ENCODE peak calls at places on chromosome 17, in four cellular contexts. I, W, N and K are unnamed samples.

GRCh38 chr17:2545393-2545792 is 33.7 kb upstream of the METTL16 start:
- DNase-seq in I (peak), W (no peak), N (no peak), K (no peak)

GRCh38 chr17:79269620-79270019 is 195.0 kb downstream of the ENGASE start:
- DNase-seq in I (no peak), W (no peak), N (no peak), K (no peak)

GRCh38 chr17:34257299-34257985 is 2.4 kb downstream of the CCL2 start:
- DNase-seq in I (no peak), W (no peak), N (no peak), K (no peak)

GRCh38 chr17:49407981-49408501 is 6.6 kb downstream of the PHB1 start:
- DNase-seq in I (peak), W (peak), N (peak), K (peak)

GRCh38 chr17:1123397-1124237 is 56.2 kb downstream of the ABR start:
- DNase-seq in I (peak), W (no peak), N (no peak), K (peak)

GRCh38 chr17:77388384-77389306 is 247.9 kb downstream of the SEC14L1 start:
- DNase-seq in I (peak), W (no peak), N (no peak), K (peak)

GRCh38 chr17:17019891-17020456 is 22.3 kb upstream of the MPRIP start:
- DNase-seq in I (no peak), W (no peak), N (no peak), K (no peak)

GRCh38 chr17:19398301-19399181 is 11.6 kb upstream of the MFAP4 start:
- DNase-seq in I (peak), W (peak), N (no peak), K (no peak)

GRCh38 chr17:41678907-41679739 is 9.6 kb upstream of the EIF1 start:
- DNase-seq in I (no peak), W (peak), N (peak), K (no peak)

GRCh38 chr17:35242158-35242804 is 591 bp upstream of the SLFN5 start:
- DNase-seq in I (peak), W (peak), N (peak), K (peak)

GRCh38 chr17:42402121-42402516 is 13.9 kb upstream of the STAT3 start:
- DNase-seq in I (no peak), W (no peak), N (no peak), K (no peak)

GRCh38 chr17:31273511-31273910 is 23.5 kb downstream of the OMG start:
- DNase-seq in I (no peak), W (peak), N (no peak), K (no peak)

GRCh38 chr17:64019486-64020067 is 856 bp downstream of the ICAM2 start:
- DNase-seq in I (no peak), W (no peak), N (no peak), K (no peak)

GRCh38 chr17:32386844-32387243 is 36.9 kb downstream of the ZNF207 start:
- DNase-seq in I (no peak), W (no peak), N (no peak), K (no peak)

GRCh38 chr17:34275881-34276280 is 5.9 kb downstream of the CCL7 start:
- DNase-seq in I (no peak), W (peak), N (no peak), K (no peak)

GRCh38 chr17:47649972-47650524 is 329 bp downstream of the KPNB1 start:
- DNase-seq in I (no peak), W (no peak), N (peak), K (no peak)

GRCh38 chr17:49260011-49260921 is 29.7 kb upstream of the PHOSPHO1 start:
- DNase-seq in I (peak), W (peak), N (peak), K (peak)

GRCh38 chr17:38601539-38602351 is 4.0 kb downstream of the SRCIN1 start:
- DNase-seq in I (no peak), W (no peak), N (peak), K (no peak)

GRCh38 chr17:53724726-53725125 is 98.0 kb upstream of the KIF2B start:
- DNase-seq in I (no peak), W (no peak), N (no peak), K (no peak)

GRCh38 chr17:12966413-12966812 is 51.4 kb downstream of the ELAC2 start:
- DNase-seq in I (no peak), W (no peak), N (no peak), K (no peak)

GRCh38 chr17:81909966-81910839 is 996 bp downstream of the PCYT2 start:
- DNase-seq in I (no peak), W (no peak), N (no peak), K (no peak)

GRCh38 chr17:81911969-81912368 is 770 bp upstream of the PCYT2 start:
- DNase-seq in I (no peak), W (no peak), N (no peak), K (no peak)

GRCh38 chr17:81910840-81911276 is 341 bp downstream of the PCYT2 start:
- DNase-seq in I (no peak), W (no peak), N (no peak), K (no peak)

GRCh38 chr17:81912441-81913309 is 1.5 kb upstream of the PCYT2 start:
- DNase-seq in I (no peak), W (no peak), N (no peak), K (no peak)

DNA sequence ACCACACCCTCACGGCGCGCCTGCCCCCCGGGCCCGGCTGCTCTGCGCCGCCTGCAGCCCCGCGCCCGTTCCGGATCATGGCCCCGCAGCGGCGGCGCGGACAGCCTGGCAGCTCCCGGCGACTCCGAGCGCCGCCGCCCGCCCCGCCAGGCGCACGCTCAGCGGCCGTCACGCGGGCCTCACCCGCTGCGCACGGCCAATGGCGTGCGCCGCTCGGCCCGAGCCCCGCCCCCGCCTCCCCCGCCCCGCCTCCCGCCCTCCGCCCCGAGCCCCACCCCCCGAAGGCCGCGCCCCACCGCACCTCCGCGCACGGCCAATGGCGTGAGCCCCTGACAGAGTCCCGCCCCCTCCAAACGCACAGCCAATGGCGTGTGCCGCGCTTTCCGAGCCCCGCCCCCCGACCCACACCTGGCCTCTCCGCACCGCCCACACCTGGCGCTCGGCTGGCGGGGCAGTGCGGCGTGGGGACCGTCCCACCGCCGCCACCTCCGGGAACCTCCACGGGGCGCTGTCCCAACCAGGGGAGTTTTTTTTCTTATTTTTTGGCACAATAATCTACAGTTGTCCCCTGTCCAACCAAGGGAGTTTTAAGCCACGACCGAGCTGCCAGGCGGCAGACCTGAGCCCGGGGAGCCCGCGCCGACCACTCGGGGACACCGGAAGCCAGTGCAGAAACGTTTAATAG is at the start of gene PCYT2:
- DNase-seq in I (peak), W (peak), N (peak), K (peak)
- TF ChIP-seq CTCF in I (no peak), W (no peak), N (no peak), K (no peak)

GRCh38 chr17:81179220-81179619 is 13.2 kb upstream of the AATK start:
- DNase-seq in I (peak), W (no peak), N (no peak), K (no peak)

GRCh38 chr17:81178136-81179091 is 12.4 kb upstream of the AATK start:
- DNase-seq in I (peak), W (no peak), N (no peak), K (no peak)

GRCh38 chr17:81173761-81174160 is 7.7 kb upstream of the AATK start:
- DNase-seq in I (no peak), W (no peak), N (no peak), K (no peak)

GRCh38 chr17:81179861-81180260 is 13.8 kb upstream of the AATK start:
- DNase-seq in I (no peak), W (no peak), N (no peak), K (no peak)

DNA sequence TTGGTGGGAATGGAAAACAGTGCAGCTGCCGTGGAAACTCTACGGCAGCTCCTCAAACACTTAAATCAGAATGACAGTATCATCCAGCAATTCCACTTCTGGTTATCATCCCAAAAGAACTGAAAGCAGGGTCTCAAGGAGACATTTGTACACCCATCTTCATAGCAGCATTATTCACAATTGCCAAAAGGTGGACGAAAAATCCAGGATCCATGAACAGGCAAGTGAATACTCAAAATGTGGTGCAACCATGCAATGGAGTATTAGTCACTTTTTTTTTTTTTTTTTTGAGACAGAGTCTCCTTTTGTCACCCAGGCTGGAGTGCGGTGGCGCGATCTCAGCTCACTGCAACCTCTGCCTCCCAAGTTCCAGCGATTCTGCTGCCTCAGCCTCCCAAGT is 10.6 kb upstream of the AATK start:
- DNase-seq in I (no peak), W (no peak), N (no peak), K (no peak)
- TF ChIP-seq CTCF in I (no peak), W (no peak), N (no peak), K (no peak)

DNA sequence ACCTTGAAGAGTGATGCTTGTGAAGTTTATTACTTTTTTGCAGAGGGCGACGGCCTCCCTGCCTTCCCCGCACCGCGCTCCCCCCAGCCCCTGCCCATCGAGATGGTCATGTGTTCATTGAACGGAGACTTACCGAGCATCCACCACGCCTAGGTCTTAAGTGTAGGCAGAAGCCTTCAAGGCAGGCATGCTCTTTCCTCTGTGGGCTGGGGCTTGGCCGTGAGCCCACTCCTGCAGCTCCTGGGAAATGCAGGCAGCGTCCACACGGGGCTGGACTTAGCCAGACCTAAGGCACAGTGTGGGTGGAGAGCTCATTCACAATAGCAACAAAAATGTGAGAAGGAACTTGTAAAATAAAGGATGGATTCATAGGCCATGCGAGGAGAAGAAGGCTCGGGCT is 19.2 kb downstream of the RNF213 start:
- DNase-seq in I (peak), W (peak), N (no peak), K (no peak)
- TF ChIP-seq CTCF in I (no peak), W (peak), N (no peak), K (no peak)

DNA sequence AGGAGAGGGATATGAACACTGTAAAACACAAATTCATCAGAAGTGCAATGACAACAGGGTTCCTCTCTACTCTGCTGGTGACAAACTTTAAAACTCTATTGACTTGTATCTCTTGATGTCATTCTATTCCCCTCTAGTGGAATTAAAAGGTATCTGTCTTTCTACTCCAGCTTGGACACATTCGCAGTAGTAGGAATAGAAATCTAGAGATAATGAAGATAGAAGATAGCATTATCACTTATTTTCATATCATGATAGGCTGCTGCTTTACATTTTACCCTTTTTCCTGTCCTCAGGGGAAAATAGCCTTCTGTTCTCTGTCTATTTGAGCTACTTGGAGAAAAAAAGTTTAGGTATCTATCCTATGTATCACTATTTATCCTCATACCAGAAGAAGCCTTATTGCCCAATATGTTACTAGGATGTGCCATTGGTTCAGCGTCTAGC is 209.6 kb upstream of the CACNG5 start:
- DNase-seq in I (no peak), W (peak), N (no peak), K (no peak)
- TF ChIP-seq CTCF in I (peak), W (peak), N (no peak), K (no peak)

GRCh38 chr17:62720126-62720850 is 87.8 kb downstream of the MARCHF10 start:
- DNase-seq in I (no peak), W (no peak), N (no peak), K (no peak)
- TF ChIP-seq CTCF in I (no peak), W (peak), N (no peak), K (peak)

GRCh38 chr17:45160505-45161287 is 979 bp upstream of the HEXIM2 start:
- DNase-seq in I (peak), W (peak), N (peak), K (peak)
- TF ChIP-seq CTCF in I (peak), W (peak), N (no peak), K (no peak)

GRCh38 chr17:43917348-43918025 is 10.2 kb upstream of the MPP2 start:
- DNase-seq in I (no peak), W (peak), N (peak), K (peak)
- TF ChIP-seq CTCF in I (no peak), W (peak), N (peak), K (peak)

GRCh38 chr17:9575381-9576072 is at the start of gene STX8:
- DNase-seq in I (peak), W (peak), N (peak), K (peak)

GRCh38 chr17:9576521-9577401 is at the start of gene CFAP52:
- DNase-seq in I (peak), W (peak), N (peak), K (peak)

GRCh38 chr17:9577402-9577709 is 914 bp downstream of the CFAP52 start:
- DNase-seq in I (no peak), W (no peak), N (no peak), K (no peak)
- TF ChIP-seq CTCF in I (no peak), W (no peak), N (peak), K (no peak)

GRCh38 chr17:57945999-57946797 is 9.0 kb downstream of the CUEDC1 start:
- DNase-seq in I (peak), W (no peak), N (no peak), K (no peak)
- TF ChIP-seq CTCF in I (no peak), W (no peak), N (no peak), K (no peak)